ENCODE peak calls at places on chromosomes 6 and 20, in eight cellular contexts. H is CD4-positive, alpha-beta memory T cell; C is mesendoderm; K is AG04449; Z is cardiac fibroblast; E is AG09309; P is psoas muscle; B is AG04450. I is an unnamed sample.

GRCh38 chr20:51185277-51185676 is 162.4 kb upstream of the KCNG1 start:
- DNase-seq in Z (no peak), E (no peak), K (no peak), P (no peak), B (no peak), H (no peak), C (peak), I (no peak)

GRCh38 chr6:168838000-168838399 is 397.0 kb downstream of the SMOC2 start:
- DNase-seq in C (no peak), B (no peak), H (no peak), E (no peak), K (no peak), Z (no peak), P (no peak), I (no peak)

GRCh38 chr20:12171927-12172581 is 254.4 kb downstream of the BTBD3 start:
- DNase-seq in H (no peak), C (no peak), B (peak), P (peak), E (peak), K (peak), Z (peak), I (peak)

GRCh38 chr6:24761193-24761835 is 13.4 kb upstream of the GMNN start:
- DNase-seq in Z (no peak), K (no peak), C (peak), E (no peak), B (no peak), H (no peak), P (no peak), I (no peak)

GRCh38 chr6:167501831-167502385 is 177.0 kb downstream of the TTLL2 start:
- DNase-seq in H (no peak), B (no peak), P (no peak), Z (no peak), K (no peak), E (no peak), C (peak), I (no peak)

GRCh38 chr6:96186516-96187195 is 170.9 kb downstream of the FUT9 start:
- DNase-seq in H (no peak), Z (no peak), E (no peak), B (no peak), P (no peak), K (no peak), C (peak), I (no peak)

GRCh38 chr6:3292431-3293197 is 33.9 kb downstream of the PSMG4 start:
- DNase-seq in H (no peak), P (no peak), K (no peak), C (no peak), Z (no peak), B (no peak), E (no peak), I (no peak)

GRCh38 chr6:51553246-51554015 is 534.0 kb downstream of the PKHD1 start:
- DNase-seq in C (no peak), B (no peak), Z (no peak), H (no peak), E (no peak), P (no peak), K (no peak), I (no peak)

GRCh38 chr6:133504761-133505160 is 263.6 kb downstream of the EYA4 start:
- DNase-seq in K (no peak), H (no peak), Z (peak), P (no peak), E (no peak), B (no peak), C (no peak), I (no peak)

GRCh38 chr6:13467216-13467600 is 20.2 kb downstream of the GFOD1 start:
- DNase-seq in P (no peak), Z (no peak), H (no peak), B (no peak), C (no peak), K (no peak), E (no peak), I (no peak)

GRCh38 chr6:20571261-20571660 is 37.0 kb downstream of the CDKAL1 start:
- DNase-seq in P (no peak), C (no peak), H (no peak), E (no peak), B (no peak), Z (no peak), K (no peak), I (no peak)

GRCh38 chr6:149231786-149232185 is 85.7 kb upstream of the TAB2 start:
- DNase-seq in P (no peak), C (no peak), E (no peak), K (no peak), B (no peak), Z (no peak), H (no peak), I (no peak)

GRCh38 chr6:14578994-14579393 is 461.4 kb downstream of the CD83 start:
- DNase-seq in C (no peak), Z (peak), B (no peak), P (no peak), E (no peak), H (no peak), K (no peak), I (no peak)

GRCh38 chr6:129592516-129593232 is 117.3 kb downstream of the ARHGAP18 start:
- DNase-seq in E (no peak), P (no peak), Z (peak), B (no peak), C (peak), H (no peak), K (no peak), I (no peak)

GRCh38 chr6:89475634-89476033 is 42.7 kb downstream of the ANKRD6 start:
- DNase-seq in E (no peak), C (no peak), P (no peak), H (peak), Z (peak), B (no peak), K (no peak), I (peak)

GRCh38 chr20:16609066-16609465 is 35.8 kb upstream of the KIF16B start:
- DNase-seq in B (no peak), P (no peak), K (no peak), E (no peak), Z (no peak), C (no peak), H (no peak), I (no peak)

GRCh38 chr6:36327226-36328009 is 9.3 kb downstream of the BNIP5 start:
- DNase-seq in C (no peak), H (no peak), B (no peak), K (no peak), Z (no peak), E (no peak), P (no peak), I (no peak)

GRCh38 chr6:168616807-168617756 is 176.1 kb downstream of the SMOC2 start:
- DNase-seq in K (no peak), H (no peak), B (no peak), Z (peak), P (no peak), C (peak), E (no peak), I (no peak)

GRCh38 chr20:44038681-44039123 is 124.0 kb downstream of the TOX2 start:
- DNase-seq in H (no peak), Z (no peak), C (peak), P (no peak), B (no peak), E (no peak), K (no peak), I (no peak)

GRCh38 chr6:35919827-35920751 is 809 bp downstream of the SRPK1 start:
- DNase-seq in C (peak), K (no peak), B (no peak), H (peak), Z (peak), P (peak), E (no peak), I (no peak)

GRCh38 chr6:73079978-73080377 is 145.3 kb downstream of the KHDC1L start:
- DNase-seq in Z (peak), H (no peak), P (no peak), K (no peak), E (no peak), B (no peak), C (no peak), I (no peak)

GRCh38 chr20:46609043-46609442 is 42.2 kb downstream of the SLC13A3 start:
- DNase-seq in P (no peak), K (no peak), B (no peak), C (no peak), E (no peak), Z (no peak), H (no peak), I (no peak)

GRCh38 chr20:53517146-53517545 is 76.5 kb downstream of the ZNF217 start:
- DNase-seq in E (no peak), Z (no peak), P (no peak), B (no peak), H (no peak), C (no peak), K (no peak), I (no peak)

GRCh38 chr6:158029668-158030230 is 48.1 kb downstream of the SYNJ2 start:
- DNase-seq in Z (peak), K (no peak), B (no peak), E (no peak), P (no peak), H (no peak), C (no peak), I (no peak)

GRCh38 chr6:18823782-18824386 is 436.7 kb downstream of the RNF144B start:
- DNase-seq in K (no peak), P (no peak), E (no peak), H (no peak), C (peak), Z (peak), B (no peak), I (no peak)

GRCh38 chr20:63356511-63356910 is 4.6 kb downstream of the CHRNA4 start:
- DNase-seq in P (no peak), K (no peak), Z (no peak), B (no peak), E (no peak), H (no peak), C (no peak), I (no peak)

GRCh38 chr6:56058636-56059035 is 183.2 kb upstream of the BMP5 start:
- DNase-seq in K (no peak), P (no peak), C (no peak), B (no peak), H (no peak), E (no peak), Z (no peak), I (no peak)

GRCh38 chr6:155270566-155271091 is 6.8 kb downstream of the CLDN20 start:
- DNase-seq in B (no peak), Z (no peak), C (no peak), K (no peak), P (no peak), H (no peak), E (no peak), I (no peak)

GRCh38 chr6:94498099-94498498 is 1078.7 kb upstream of the EPHA7 start:
- DNase-seq in H (no peak), K (no peak), C (no peak), B (no peak), P (no peak), E (no peak), Z (no peak), I (no peak)

GRCh38 chr6:112571486-112571885 is 224.4 kb downstream of the RFPL4B start:
- DNase-seq in C (no peak), K (no peak), H (no peak), P (no peak), E (no peak), B (no peak), Z (peak), I (peak)

GRCh38 chr6:133128191-133128590 is 113.0 kb upstream of the EYA4 start:
- DNase-seq in K (no peak), B (no peak), C (peak), Z (peak), H (no peak), E (no peak), P (no peak), I (peak)

GRCh38 chr6:159761873-159762680 is at the start of gene ACAT2:
- DNase-seq in Z (peak), P (peak), B (peak), C (peak), H (peak), K (peak), E (peak), I (peak)
- H3K4me3 ChIP-seq in Z (peak), P (peak), B (peak), C (peak), H (peak), K (peak), E (peak), I (peak)

GRCh38 chr6:47235964-47236760 is 73.5 kb downstream of the TNFRSF21 start:
- DNase-seq in K (no peak), P (no peak), B (no peak), C (no peak), Z (no peak), H (no peak), E (no peak), I (no peak)
- H3K4me3 ChIP-seq in K (no peak), P (no peak), B (no peak), C (no peak), Z (no peak), H (no peak), E (no peak), I (no peak)

GRCh38 chr6:84258268-84258667 is 30.8 kb upstream of the CEP162 start:
- DNase-seq in E (no peak), B (no peak), C (no peak), H (no peak), K (no peak), P (no peak), Z (no peak), I (no peak)
- H3K4me3 ChIP-seq in E (no peak), B (peak), C (no peak), H (no peak), K (no peak), P (no peak), Z (no peak), I (no peak)

DNA sequence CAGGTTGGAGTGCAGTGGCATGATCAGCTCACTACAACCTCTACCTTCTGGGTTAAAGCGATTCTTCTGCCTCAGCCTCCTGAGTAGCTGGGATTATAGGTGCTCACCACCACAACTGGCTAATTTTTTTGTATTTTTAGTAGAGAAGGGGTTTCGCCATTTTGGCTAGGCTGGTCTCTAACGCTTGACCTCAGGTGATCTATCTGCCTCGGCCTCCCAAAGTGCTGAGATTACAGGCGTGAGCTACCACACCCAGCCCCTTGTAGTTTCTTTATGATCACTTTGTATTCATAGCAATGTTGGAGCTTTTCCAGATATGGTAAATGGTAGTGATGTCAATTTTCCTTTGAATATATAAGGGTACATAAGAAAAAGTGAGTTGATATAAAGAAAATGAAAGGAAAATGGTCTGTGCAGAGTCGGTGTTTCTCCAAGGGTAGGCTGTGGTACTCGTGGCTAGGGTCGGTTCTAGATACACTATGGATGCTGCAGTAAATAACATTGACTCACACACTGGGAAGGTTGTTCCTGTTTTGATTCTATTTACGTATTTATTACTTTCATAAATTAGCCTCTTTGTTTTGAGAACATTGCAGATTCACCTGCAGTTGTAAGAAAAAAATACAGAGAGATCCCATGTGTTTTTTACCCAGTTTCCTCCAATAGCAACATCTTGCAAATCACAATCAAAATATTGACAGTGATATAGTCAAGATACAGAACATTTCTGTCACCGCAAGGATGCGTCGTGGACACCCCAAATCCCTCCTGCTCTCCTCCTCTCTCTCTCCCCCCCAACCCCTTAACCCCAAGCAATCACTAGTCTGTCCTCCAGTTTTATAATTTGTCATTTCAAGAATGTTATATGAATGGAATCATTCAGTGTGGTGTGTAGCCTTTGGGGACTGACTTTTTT is 2.4 kb downstream of the ZNF831 start:
- DNase-seq in P (no peak), K (no peak), Z (no peak), H (peak), E (no peak), B (no peak), C (no peak), I (no peak)
- H3K4me3 ChIP-seq in P (no peak), K (no peak), Z (no peak), H (peak), E (no peak), B (no peak), C (no peak), I (no peak)

I was measured in skeletal muscle cell.